ENCODE peak calls at places on chromosomes 2 and 18, in seven cellular contexts. A is K562, S is HCT116, H is GM12878, R is SK-N-SH, L is HepG2, O is H1. X is an unnamed sample.

GRCh38 chr2:150167711-150168110 is 319.8 kb downstream of the RND3 start:
- DNase-seq in R (no peak), O (no peak), S (no peak), L (no peak), H (peak; percentile 30), A (peak; percentile 32), X (no peak)

GRCh38 chr2:42079737-42080287 is 32.0 kb downstream of the PKDCC start:
- DNase-seq in H (no peak), O (no peak), R (no peak), S (no peak), L (no peak), A (no peak), X (no peak)

GRCh38 chr18:21315741-21316187 is 73.7 kb downstream of the GREB1L start:
- DNase-seq in H (no peak), A (no peak), L (peak; percentile 9), O (peak; percentile 25), R (no peak), S (peak; percentile 28), X (no peak)

GRCh38 chr2:12715878-12716249 is 872 bp upstream of the TRIB2 start:
- DNase-seq in A (peak; percentile 74), O (no peak), R (peak; percentile 73), H (no peak), S (peak; percentile 65), L (peak; percentile 54), X (peak; percentile 65)

GRCh38 chr18:2538844-2539243 is 32.5 kb downstream of the METTL4 start:
- DNase-seq in O (no peak), R (no peak), L (no peak), A (no peak), H (no peak), S (no peak), X (no peak)

GRCh38 chr2:135817946-135818345 is 19.0 kb downstream of the LCT start:
- DNase-seq in A (no peak), S (no peak), H (no peak), R (no peak), O (no peak), L (no peak), X (no peak)

GRCh38 chr2:231932711-231932970 is 6.4 kb upstream of the NPPC start:
- DNase-seq in H (no peak), R (no peak), A (no peak), O (no peak), L (no peak), S (no peak), X (no peak)

GRCh38 chr2:217316743-217317142 is 456.9 kb upstream of the TNP1 start:
- DNase-seq in R (no peak), O (no peak), L (no peak), H (peak; percentile 30), S (no peak), A (no peak), X (no peak)

GRCh38 chr2:188159484-188159883 is 132.2 kb upstream of the GULP1 start:
- DNase-seq in R (no peak), L (no peak), O (no peak), A (no peak), S (no peak), H (no peak), X (no peak)

DNA sequence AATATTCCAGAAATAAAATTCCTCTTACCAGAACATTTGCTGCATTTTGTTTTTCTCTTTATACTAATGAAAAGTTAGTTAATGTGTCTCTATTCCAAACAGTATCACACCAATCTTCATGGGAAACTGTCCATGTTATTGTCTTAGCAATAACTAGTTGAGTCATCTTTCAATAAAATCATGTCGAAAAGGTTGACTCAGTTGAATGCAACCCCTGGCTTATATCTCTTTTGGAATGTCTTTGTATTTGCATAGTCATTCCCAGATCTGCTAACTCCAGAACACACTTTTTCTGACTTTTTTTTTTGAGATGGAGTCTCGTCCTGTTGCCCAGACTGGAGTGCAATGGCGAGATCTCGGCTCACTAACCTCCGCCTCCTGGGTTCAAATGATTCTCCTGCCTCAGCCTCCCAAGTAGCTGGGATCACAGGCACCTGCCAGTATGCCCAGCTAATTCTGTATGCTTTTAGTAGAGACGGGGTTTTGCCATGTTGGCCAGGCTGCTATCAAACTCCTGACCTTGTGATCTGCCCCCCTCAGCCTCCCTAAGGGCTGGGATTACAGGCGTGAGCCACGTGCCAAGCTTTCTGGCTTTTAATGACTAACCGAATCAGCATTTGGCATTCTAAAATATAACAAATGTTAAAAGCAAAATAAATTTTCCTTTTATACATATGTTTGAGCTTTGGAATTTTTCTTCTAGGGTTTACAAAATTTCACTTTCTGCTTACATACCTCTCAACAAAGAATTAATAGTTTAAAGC is 133.2 kb upstream of the GULP1 start:
- DNase-seq in O (no peak), S (no peak), R (no peak), A (no peak), L (no peak), H (no peak), X (no peak)
- TF ChIP-seq SIN3A in O (no peak), S (no peak), R (no peak), A (no peak), L (no peak), H (no peak), X (no peak)

GRCh38 chr2:50720695-50721314 is 311.1 kb downstream of the NRXN1 start:
- DNase-seq in R (no peak), H (no peak), A (no peak), S (no peak), O (no peak), L (no peak), X (no peak)
- H3K4me3 ChIP-seq in R (no peak overlapping the region), H (no peak overlapping the region), A (no peak overlapping the region), S (no peak overlapping the region), O (no peak overlapping the region), L (no peak overlapping the region), X (no peak overlapping the region)

DNA sequence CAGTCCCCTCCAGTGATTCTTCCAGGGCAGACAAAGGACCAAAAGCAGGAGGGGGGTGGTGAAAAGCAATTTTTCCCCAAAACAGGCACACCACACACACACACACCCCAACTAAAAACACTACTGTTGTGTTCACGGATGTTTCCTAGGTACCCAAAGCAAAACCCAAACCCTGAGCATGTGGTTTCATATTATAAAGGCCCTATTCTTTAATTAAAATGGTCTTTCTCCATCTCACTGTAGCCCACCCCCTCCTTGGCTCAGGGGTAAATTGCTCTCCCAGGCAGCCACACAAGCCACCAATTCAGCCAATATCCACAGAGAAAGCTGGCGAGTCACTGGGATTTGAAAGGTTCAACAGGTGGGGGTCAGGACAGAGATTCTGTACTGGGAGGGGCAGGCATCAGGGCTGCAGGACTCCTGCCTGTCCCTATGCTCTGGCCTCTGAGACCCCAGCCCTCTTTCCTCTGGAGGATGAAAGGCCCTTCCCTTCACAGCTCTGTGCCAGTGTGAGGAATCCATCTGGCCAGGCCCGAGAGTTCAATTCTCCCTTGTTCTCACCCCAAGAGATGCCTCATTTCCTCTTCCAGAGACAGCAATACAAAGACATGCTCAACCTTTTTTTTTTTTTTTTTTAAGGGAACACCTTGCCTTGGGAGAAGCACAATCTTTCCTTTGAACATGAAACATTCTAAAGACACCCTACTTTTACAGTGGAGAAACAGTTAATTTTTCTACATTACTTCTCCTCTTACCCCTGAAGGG is 43.6 kb downstream of the SPRED2 start:
- DNase-seq in O (no peak), H (no peak), A (no peak), S (no peak), L (no peak), R (peak; percentile 30), X (no peak)
- H3K27ac ChIP-seq in O (no peak overlapping the region), H (peak overlapping the region; percentile 78), A (no peak overlapping the region), S (no peak overlapping the region), L (no peak overlapping the region), R (peak overlapping the region; percentile 65), X (peak overlapping the region; percentile 26)

DNA sequence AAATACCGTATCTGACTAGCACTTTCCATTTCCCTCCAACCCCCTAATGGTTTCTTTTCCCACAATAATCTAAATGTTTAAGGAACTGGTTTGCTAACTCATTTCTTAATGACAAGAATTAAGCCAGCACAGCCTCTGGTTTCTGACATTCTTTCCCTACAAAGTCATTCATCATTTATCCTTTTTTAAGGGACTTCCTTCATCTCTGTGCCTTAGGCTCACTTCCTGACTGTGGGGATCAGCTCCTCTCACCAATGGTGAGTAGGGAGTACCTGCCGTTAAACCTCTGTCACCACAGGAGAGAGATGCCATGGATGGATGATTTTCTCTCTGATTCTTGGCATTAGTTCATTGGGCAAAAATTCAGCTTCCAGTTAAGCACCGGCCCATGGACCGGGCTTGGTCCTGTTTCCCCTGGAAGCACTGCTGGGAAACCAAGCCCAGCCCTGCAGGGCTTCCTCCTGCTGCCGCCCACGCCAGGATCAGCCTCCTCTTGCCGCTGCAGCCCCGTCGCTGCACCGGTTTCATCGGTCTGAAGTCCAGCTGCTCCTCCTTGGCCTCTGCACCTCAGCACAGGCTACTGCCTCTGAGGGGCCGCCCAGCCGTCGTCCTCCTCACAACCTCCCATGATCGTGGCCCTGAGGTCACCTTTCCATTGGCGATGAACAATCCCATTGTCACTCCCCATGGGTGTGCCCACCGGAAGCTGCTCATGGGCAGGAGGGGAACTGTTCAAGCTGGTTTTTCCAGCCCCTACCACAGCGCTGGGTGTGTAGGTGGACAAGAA is 64.0 kb upstream of the ZNF516 start:
- DNase-seq in A (no peak), R (no peak), L (no peak), S (peak; percentile 73), O (no peak), H (no peak), X (no peak)
- TF ChIP-seq SIN3A in A (no peak), R (no peak), L (no peak), S (no peak), O (no peak), H (no peak), X (no peak)

DNA sequence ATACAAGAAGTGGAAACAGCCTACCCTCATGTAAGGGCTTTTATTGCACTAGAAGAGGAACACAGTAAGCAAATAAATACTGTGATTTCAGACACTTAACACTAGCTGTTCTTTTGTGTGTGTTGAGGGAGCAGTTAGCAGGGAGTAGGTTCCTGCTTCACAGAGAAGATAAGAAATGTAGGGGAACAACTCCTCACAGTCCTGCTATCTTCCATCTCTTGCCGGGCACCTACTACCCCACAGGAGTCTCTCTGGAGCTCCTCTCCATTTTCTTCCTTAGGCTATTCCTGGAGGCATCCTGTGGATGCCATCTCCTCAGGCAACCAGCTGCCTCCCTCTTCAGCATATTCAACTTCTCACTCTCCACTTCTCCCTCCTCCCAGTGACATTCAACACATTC is 145.0 kb downstream of the SRBD1 start:
- DNase-seq in H (no peak), A (no peak), R (no peak), O (no peak), L (no peak), S (no peak), X (no peak)
- H3K4me3 ChIP-seq in H (no peak overlapping the region), A (no peak overlapping the region), R (no peak overlapping the region), O (no peak overlapping the region), L (no peak overlapping the region), S (no peak overlapping the region), X (no peak overlapping the region)

DNA sequence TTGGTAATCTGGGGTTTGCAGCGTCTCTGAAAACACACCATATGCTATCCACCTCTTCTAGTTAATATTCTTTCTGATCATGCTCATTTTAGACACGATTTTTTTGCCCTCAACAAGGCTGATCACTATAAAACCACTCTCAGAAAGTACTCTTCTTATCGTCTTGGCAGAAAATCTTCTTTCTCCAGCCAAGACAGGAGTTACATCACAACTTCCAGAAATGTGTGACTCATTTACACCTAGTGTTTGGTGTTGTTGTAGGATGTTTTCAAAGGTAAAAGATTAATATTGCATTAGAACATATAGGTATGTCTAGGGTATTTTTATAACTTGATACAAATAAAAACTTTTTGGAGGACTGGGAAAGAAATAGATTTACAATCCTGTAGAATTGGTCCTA is 138.5 kb upstream of the NETO1 start:
- DNase-seq in A (no peak), S (no peak), L (no peak), R (no peak), O (no peak), H (no peak), X (no peak)
- H3K27ac ChIP-seq in A (no peak overlapping the region), S (no peak overlapping the region), L (no peak overlapping the region), R (no peak overlapping the region), O (no peak overlapping the region), H (no peak overlapping the region), X (no peak overlapping the region)